ENCODE peak calls at places on chromosomes 1 and 21, in four cellular contexts. One of them, this sample, is unnamed.

GRCh38 chr1:185825556-185825955 is 91.4 kb downstream of the HMCN1 start:
- DNase-seq in IMR-90: no peak
- DNase-seq in H9: no peak
- DNase-seq in H1: no peak
- DNase-seq in this sample: no peak

GRCh38 chr1:53378932-53379661 is 51.2 kb upstream of the LRP8 start:
- DNase-seq in IMR-90: no peak
- DNase-seq in H1: peak
- DNase-seq in H9: peak
- DNase-seq in this sample: no peak

GRCh38 chr1:54016343-54017282 is 1.4 kb downstream of the LDLRAD1 start:
- DNase-seq in H9: no peak
- DNase-seq in IMR-90: peak
- DNase-seq in H1: peak
- DNase-seq in this sample: peak

GRCh38 chr1:43747736-43748135 is 40.4 kb downstream of the ST3GAL3 start:
- DNase-seq in IMR-90: peak
- DNase-seq in H9: no peak
- DNase-seq in H1: no peak
- DNase-seq in this sample: peak

GRCh38 chr1:218357211-218357892 is 12.2 kb downstream of the TGFB2 start:
- DNase-seq in IMR-90: no peak
- DNase-seq in H1: peak
- DNase-seq in H9: no peak
- DNase-seq in this sample: no peak

GRCh38 chr1:51168946-51169345 is 66.9 kb downstream of the C1orf185 start:
- DNase-seq in H1: no peak
- DNase-seq in IMR-90: no peak
- DNase-seq in H9: no peak
- DNase-seq in this sample: no peak

GRCh38 chr1:5649795-5650194 is 342.4 kb downstream of the NPHP4 start:
- DNase-seq in H1: no peak
- DNase-seq in H9: no peak
- DNase-seq in IMR-90: no peak
- DNase-seq in this sample: no peak

GRCh38 chr1:83967336-83967735 is 31.6 kb downstream of the TTLL7 start:
- DNase-seq in H1: no peak
- DNase-seq in H9: no peak
- DNase-seq in IMR-90: peak
- DNase-seq in this sample: no peak

GRCh38 chr21:36205962-36206361 is 49.3 kb downstream of the DOP1B start:
- DNase-seq in IMR-90: peak
- DNase-seq in H1: no peak
- DNase-seq in H9: no peak
- DNase-seq in this sample: no peak

GRCh38 chr1:59750612-59751395 is 63.9 kb upstream of the HOOK1 start:
- DNase-seq in H9: no peak
- DNase-seq in IMR-90: peak
- DNase-seq in H1: no peak
- DNase-seq in this sample: no peak

GRCh38 chr1:226821719-226822085 is 48.7 kb upstream of the PSEN2 start:
- DNase-seq in H9: no peak
- DNase-seq in H1: no peak
- DNase-seq in IMR-90: peak
- DNase-seq in this sample: no peak

GRCh38 chr1:159122005-159122621 is 45.5 kb upstream of the AIM2 start:
- DNase-seq in IMR-90: peak
- DNase-seq in H1: no peak
- DNase-seq in H9: no peak
- DNase-seq in this sample: no peak

GRCh38 chr21:42925114-42925907 is at the start of gene ERVH48-1:
- DNase-seq in H1: no peak
- DNase-seq in IMR-90: peak
- DNase-seq in H9: peak
- DNase-seq in this sample: peak

GRCh38 chr1:180923024-180923841 is 10.5 kb downstream of the KIAA1614 start:
- DNase-seq in H9: peak
- DNase-seq in IMR-90: peak
- DNase-seq in H1: peak
- DNase-seq in this sample: peak

GRCh38 chr21:38455403-38455802 is 42.9 kb downstream of the ERG start:
- DNase-seq in H9: no peak
- DNase-seq in IMR-90: no peak
- DNase-seq in H1: no peak
- DNase-seq in this sample: no peak
- H4K5ac ChIP-seq in H9: no peak
- H4K5ac ChIP-seq in IMR-90: no peak
- H4K5ac ChIP-seq in H1: no peak
- H4K5ac ChIP-seq in this sample: no peak

DNA sequence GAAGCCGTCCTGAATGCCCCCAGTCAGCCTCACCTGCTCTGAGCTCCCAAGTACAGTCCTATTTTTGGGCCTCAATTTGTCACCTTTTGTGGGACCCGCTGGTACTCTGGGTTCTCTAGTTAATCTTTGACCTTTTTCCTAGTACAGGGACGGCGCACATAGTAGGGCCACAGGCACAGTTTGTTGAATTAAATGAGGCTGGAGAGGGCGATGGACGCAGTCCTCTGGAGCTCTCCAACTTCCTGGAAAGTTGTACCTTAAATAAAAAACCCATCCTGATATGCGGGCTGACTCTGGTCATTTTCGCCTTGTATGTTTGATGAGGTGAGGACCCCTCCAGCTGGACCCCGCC is 4.8 kb downstream of the FAM110D start:
- DNase-seq in H1: no peak
- DNase-seq in IMR-90: no peak
- DNase-seq in H9: no peak
- DNase-seq in this sample: no peak
- H2BK5ac ChIP-seq in H1: no peak
- H2BK5ac ChIP-seq in IMR-90: no peak
- H2BK5ac ChIP-seq in H9: no peak
- H2BK5ac ChIP-seq in this sample: no peak

DNA sequence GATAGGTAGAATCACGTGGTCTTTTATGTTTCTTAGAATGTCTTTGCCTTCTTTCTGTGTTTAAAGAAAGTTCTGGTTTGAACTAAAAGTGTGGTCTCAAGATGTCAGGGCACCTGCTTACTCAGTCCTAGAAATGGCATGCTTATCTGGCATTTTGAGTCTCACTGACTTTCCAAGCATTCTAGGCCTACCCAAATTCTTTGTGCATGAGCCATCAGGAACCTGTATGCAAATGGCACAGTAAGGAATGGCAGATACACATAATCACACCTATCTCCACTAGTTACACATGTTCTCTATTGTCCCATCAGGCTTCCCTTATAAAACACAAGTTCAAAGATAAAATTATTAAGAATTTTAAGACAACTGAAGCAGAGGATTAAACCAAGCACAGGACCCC is 29.5 kb upstream of the CLCA4 start:
- DNase-seq in H9: no peak
- DNase-seq in H1: no peak
- DNase-seq in IMR-90: no peak
- DNase-seq in this sample: peak
- H3K27ac ChIP-seq in H9: no peak
- H3K27ac ChIP-seq in H1: no peak
- H3K27ac ChIP-seq in IMR-90: no peak
- H3K27ac ChIP-seq in this sample: no peak

DNA sequence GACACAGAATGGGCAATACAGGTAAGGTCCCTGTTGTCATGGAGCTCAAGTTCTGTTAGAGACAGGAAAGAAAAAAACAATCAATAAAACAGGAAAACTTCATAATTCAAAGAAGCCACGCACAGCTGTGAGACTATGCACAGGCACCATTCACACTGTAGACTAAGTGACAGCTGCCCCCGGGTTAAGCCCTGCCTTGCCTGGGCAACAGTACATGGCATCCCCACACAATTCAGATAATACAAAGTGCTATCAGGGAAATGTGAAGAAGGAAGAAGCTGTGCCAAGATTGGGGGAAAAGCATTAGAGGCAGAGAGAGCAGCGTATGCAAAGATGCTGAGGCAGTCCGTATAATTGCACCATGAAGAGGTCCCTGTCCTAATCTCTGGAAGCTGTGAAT is 9.0 kb upstream of the KCNE2 start:
- DNase-seq in H1: no peak
- DNase-seq in IMR-90: no peak
- DNase-seq in H9: no peak
- DNase-seq in this sample: no peak
- H4K5ac ChIP-seq in H1: no peak
- H4K5ac ChIP-seq in IMR-90: no peak
- H4K5ac ChIP-seq in H9: no peak
- H4K5ac ChIP-seq in this sample: no peak

DNA sequence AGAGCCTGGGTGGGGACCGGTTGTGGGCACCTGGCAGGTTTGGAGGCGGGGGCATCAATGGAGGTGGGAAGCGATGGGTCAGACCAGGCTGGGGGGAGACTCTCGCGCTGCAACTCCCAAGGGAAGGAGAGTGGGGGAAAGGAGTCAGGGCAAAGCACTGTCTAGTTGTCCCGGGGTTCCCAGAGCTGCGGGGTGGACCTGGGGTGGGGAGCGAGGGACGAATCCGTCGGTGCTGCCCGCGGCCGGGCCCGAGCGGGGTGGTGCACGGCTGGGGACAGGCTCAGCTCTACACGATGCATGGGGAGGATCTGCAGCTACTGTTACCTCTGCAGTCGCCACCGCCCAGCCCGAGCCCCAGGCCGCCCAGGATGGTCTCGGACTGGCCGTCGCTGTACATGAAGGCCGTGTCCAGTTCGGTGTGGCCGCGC is 427 bp downstream of the AKR7A2 start:
- DNase-seq in H9: no peak
- DNase-seq in IMR-90: no peak
- DNase-seq in H1: peak
- DNase-seq in this sample: no peak
- H2BK5ac ChIP-seq in H9: no peak
- H2BK5ac ChIP-seq in IMR-90: peak
- H2BK5ac ChIP-seq in H1: no peak
- H2BK5ac ChIP-seq in this sample: no peak

GRCh38 chr1:230713547-230713914 is 391 bp downstream of the AGT start:
- DNase-seq in IMR-90: no peak
- DNase-seq in H9: no peak
- DNase-seq in H1: no peak
- DNase-seq in this sample: no peak

GRCh38 chr1:230715510-230715909 is 1.6 kb upstream of the AGT start:
- DNase-seq in H1: no peak
- DNase-seq in H9: no peak
- DNase-seq in IMR-90: no peak
- DNase-seq in this sample: no peak

GRCh38 chr1:230713138-230713537 is 784 bp downstream of the AGT start:
- DNase-seq in IMR-90: no peak
- DNase-seq in H1: no peak
- DNase-seq in H9: no peak
- DNase-seq in this sample: no peak

GRCh38 chr1:230712470-230712942 is 1.4 kb downstream of the AGT start:
- DNase-seq in IMR-90: no peak
- DNase-seq in H1: no peak
- DNase-seq in H9: no peak
- DNase-seq in this sample: no peak

DNA sequence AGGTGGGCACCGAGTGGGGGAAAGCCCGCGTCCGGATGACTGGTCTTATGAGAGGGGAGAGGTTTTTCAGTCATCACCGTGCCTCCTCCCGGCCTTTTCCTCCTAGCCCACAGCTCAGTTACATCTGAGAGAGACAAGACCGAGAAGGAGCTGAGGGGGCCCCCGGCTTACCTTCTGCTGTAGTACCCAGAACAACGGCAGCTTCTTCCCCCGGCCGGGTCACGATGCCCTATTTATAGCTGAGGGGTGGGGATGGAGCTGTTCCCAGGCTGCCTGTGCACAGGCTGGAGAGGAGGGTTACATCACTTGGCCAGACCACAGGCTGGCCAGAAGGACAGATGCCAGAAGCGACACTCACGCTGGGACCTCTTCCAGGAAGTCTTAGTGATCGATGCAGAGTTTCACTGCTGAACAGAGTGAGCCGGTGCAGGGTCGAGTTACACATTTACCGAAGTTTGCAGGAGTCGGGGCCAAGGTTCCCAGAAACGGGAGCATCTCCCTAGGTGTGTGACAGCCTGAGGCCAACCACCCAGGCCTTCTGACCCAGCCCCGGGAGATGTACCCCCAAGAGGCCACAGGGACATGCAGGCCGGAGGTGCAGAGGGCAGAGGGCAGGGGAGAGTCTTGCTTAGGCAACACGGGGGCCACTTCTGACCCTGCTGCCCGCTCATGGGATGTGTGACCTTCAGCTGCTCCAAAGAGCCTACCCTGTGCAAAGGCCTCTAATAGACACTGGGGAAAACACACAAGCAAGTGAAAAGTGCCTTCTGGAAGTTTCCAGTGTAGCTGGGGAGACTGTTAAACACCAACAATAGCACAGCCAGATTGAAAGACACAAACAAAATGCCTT is at the start of gene AGT:
- DNase-seq in H1: no peak
- DNase-seq in H9: no peak
- DNase-seq in IMR-90: peak
- DNase-seq in this sample: no peak
- H3K27ac ChIP-seq in H1: no peak
- H3K27ac ChIP-seq in H9: no peak
- H3K27ac ChIP-seq in IMR-90: peak
- H3K27ac ChIP-seq in this sample: no peak

GRCh38 chr21:38325761-38326420 is 69.1 kb downstream of the KCNJ15 start:
- DNase-seq in H9: no peak
- DNase-seq in H1: no peak
- DNase-seq in IMR-90: no peak
- DNase-seq in this sample: no peak
- H4K5ac ChIP-seq in H9: no peak
- H4K5ac ChIP-seq in H1: no peak
- H4K5ac ChIP-seq in IMR-90: no peak
- H4K5ac ChIP-seq in this sample: no peak

DNA sequence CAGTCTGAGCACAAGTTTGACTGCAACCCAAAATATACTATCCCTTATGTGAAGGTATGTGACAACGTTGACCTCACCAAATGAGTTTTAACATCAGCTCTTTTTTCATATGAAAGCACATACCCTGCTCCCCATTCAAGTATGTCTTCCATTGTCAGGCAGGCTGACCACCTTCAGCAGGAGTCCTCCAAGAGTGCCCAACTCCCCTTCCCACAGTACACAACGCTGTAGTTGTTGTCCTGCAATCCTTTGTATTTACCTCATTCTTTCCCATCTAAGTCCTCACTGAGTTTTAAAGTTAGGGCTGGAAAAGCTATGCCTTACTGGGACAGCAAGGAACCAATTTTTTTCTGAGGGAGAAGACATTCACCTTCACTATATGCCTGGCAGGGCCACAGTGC is 14.7 kb downstream of the SFPQ start:
- DNase-seq in IMR-90: no peak
- DNase-seq in H9: no peak
- DNase-seq in H1: no peak
- DNase-seq in this sample: no peak
- H2BK5ac ChIP-seq in IMR-90: no peak
- H2BK5ac ChIP-seq in H9: no peak
- H2BK5ac ChIP-seq in H1: no peak
- H2BK5ac ChIP-seq in this sample: no peak